ENCODE peak calls at places on chromosomes 2 and 18, in four cellular contexts. O is spleen, J is stomach, G is prostate gland. Z is an unnamed sample.

GRCh38 chr18:12518326-12518725 is 110.6 kb downstream of the PRELID3A start:
- DNase-seq in O (no peak), J (no peak), G (no peak), Z (no peak)

GRCh38 chr2:68807821-68808266 is 63.4 kb downstream of the BMP10 start:
- DNase-seq in J (no peak), O (no peak), G (peak; percentile 88), Z (peak; percentile 30)

GRCh38 chr2:240184198-240184590 is 43.7 kb upstream of the OTOS start:
- DNase-seq in J (no peak), O (peak; percentile 46), G (no peak), Z (peak; percentile 1)

GRCh38 chr2:199163901-199164300 is 293.8 kb downstream of the SATB2 start:
- DNase-seq in J (no peak), G (no peak), O (no peak), Z (no peak)

GRCh38 chr2:184730288-184730687 is 132.0 kb downstream of the ZNF804A start:
- DNase-seq in O (no peak), G (no peak), J (no peak), Z (no peak)

GRCh38 chr2:118902279-118903028 is 39.5 kb upstream of the MARCO start:
- DNase-seq in O (no peak), J (no peak), G (no peak), Z (no peak)

GRCh38 chr18:57806201-57806890 is 3.2 kb upstream of the ATP8B1 start:
- DNase-seq in J (no peak), O (no peak), G (no peak), Z (no peak)

GRCh38 chr2:9984217-9984739 is 32.8 kb downstream of the GRHL1 start:
- DNase-seq in O (no peak), G (no peak), J (no peak), Z (no peak)

GRCh38 chr2:53021285-53021684 is 746.3 kb upstream of the CHAC2 start:
- DNase-seq in J (no peak), O (no peak), G (no peak), Z (no peak)

GRCh38 chr2:61910603-61911002 is 5.1 kb downstream of the COMMD1 start:
- DNase-seq in J (no peak), O (no peak), G (no peak), Z (no peak)

GRCh38 chr2:73931531-73932500 is 5.1 kb downstream of the DGUOK start:
- DNase-seq in O (no peak), J (no peak), G (no peak), Z (no peak)

GRCh38 chr2:240582781-240583180 is 3.8 kb upstream of the CAPN10 start:
- DNase-seq in J (no peak), G (no peak), O (no peak), Z (no peak)

GRCh38 chr2:52810460-52810859 is 957.1 kb upstream of the CHAC2 start:
- DNase-seq in O (no peak), G (no peak), J (no peak), Z (no peak)

GRCh38 chr2:190759749-190760213 is 110.9 kb downstream of the NAB1 start:
- DNase-seq in J (no peak), O (no peak), G (no peak), Z (no peak)

DNA sequence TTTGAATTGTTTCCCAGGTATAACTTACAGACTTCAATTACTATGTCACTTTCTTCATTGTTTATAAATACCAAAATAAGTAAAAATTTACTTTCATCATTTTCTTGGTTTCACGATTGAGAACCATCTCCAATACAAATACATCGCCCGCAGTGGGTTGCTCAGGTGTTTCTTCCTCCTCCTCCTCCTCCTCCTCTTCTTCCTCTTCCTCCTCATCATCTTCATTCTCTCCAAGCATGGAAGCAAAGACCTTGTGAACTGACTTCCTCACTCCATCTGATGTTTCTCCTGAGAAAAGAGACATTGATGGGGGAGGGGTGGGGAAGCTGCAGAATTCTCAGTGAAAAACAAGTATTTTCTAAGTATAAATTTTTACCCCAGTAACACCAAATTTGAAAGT is 6.6 kb downstream of the GTF3C3 start:
- DNase-seq in J (no peak), G (no peak), O (no peak), Z (no peak)
- TF ChIP-seq CTCF in J (no peak), G (no peak), O (no peak), Z (no peak)

DNA sequence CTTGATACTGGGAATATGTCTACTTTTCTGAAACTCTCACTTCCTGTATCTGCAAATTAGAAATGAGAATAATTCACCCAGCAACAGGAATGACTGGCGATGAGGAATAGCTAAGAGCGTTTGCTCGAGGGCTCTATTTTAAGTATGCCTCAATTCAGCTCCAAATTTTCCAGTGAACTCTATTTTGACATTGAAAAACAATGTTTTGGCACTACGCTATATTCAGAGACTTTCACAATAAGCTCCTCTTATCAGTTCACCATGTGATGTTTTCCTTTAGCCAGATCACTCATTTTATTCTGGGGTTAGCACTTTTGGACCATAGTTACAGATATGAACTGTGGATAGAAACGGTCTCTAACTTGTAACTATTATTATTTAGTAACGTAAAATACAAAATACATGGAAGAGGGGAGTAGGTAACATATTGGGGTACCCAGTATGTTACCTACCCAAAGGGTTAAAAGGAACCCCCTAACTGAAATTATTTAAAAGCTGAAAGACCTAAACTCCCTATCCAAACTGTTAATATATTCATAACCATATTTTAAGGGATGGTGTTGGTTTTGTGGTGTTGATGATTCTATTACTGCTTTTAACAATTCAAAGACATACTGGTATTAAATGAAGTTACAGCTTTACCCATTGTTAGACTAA is 28.1 kb downstream of the SLC40A1 start:
- DNase-seq in J (no peak), G (no peak), O (no peak), Z (no peak)
- TF ChIP-seq POLR2A in J (no peak), G (no peak), O (no peak), Z (no peak)

GRCh38 chr2:156959481-156959880 is 298.0 kb upstream of the GALNT5 start:
- DNase-seq in J (no peak), O (peak; percentile 64), G (no peak), Z (no peak)
- H3K27me3 ChIP-seq in J (no peaks in the 10 kb centered on the region), O (no peaks in the 10 kb centered on the region), G (no peaks in the 10 kb centered on the region), Z (no peaks in the 10 kb centered on the region)

DNA sequence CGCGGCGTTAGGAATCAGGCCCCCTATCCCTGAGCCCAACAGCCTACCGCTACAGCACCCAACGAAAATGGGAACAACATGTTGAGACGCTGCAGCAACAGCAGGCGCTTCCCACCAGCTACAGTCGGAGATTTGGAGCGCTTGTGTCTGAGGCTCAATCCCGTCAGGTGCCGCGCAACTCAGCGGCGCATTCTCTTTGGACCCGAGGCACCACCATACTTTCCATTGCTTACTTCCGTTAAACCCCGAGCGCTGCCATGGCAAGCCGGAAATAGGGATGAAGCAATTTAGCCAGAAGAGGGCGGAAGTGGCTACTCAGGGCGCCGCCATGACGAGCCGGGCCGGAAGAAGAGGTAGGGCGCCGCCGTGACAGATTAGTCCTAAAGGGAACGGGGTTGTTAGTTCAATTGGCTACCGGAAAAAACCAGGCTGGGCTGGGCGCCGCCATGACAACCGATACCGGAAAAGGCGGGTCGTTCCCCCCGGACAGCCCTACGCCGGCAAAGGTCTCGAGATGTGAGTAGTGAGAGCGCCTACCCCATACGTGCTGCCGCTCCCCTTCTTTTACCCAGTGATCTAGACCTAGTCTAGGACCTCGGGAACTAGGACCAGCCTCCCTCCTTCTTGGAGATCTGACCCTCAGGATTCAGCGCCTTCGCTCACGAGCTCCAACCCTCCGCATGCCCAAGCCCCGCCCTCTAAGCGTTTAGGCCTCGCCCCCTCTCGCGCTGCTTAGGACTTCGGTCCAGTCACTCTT is at the start of gene CHCHD5:
- DNase-seq in O (peak; percentile 97), J (peak; percentile 95), G (peak; percentile 95), Z (peak; percentile 95)
- TF ChIP-seq CTCF in O (peak; percentile 43), J (no peak), G (peak; percentile 54), Z (peak; percentile 27)

GRCh38 chr2:241678784-241679540 is 7.7 kb downstream of the DTYMK start:
- DNase-seq in J (no peak), O (no peak), G (no peak), Z (no peak)
- TF ChIP-seq POLR2A in J (no peak), O (no peak), G (no peak), Z (no peak)

GRCh38 chr2:26560892-26561291 is 80.3 kb downstream of the CIB4 start:
- DNase-seq in O (peak; percentile 18), G (no peak), J (no peak), Z (no peak)
- H3K27me3 ChIP-seq in O (peaks cover 98% of the 10 kb centered on the region), G (peaks cover 7% of the 10 kb centered on the region), J (peaks cover 90% of the 10 kb centered on the region), Z (peaks cover 71% of the 10 kb centered on the region)

GRCh38 chr2:26460613-26461031 is 17.3 kb downstream of the OTOF start:
- DNase-seq in J (no peak), G (no peak), O (peak; percentile 68), Z (peak; percentile 2)

GRCh38 chr2:26458365-26459042 is 19.4 kb downstream of the OTOF start:
- DNase-seq in J (no peak), O (peak; percentile 39), G (no peak), Z (no peak)

GRCh38 chr2:26462100-26462499 is 15.8 kb downstream of the OTOF start:
- DNase-seq in O (peak; percentile 59), G (no peak), J (no peak), Z (peak; percentile 3)

GRCh38 chr2:26461601-26462023 is 16.3 kb downstream of the OTOF start:
- DNase-seq in O (peak; percentile 55), J (no peak), G (no peak), Z (peak; percentile 4)

DNA sequence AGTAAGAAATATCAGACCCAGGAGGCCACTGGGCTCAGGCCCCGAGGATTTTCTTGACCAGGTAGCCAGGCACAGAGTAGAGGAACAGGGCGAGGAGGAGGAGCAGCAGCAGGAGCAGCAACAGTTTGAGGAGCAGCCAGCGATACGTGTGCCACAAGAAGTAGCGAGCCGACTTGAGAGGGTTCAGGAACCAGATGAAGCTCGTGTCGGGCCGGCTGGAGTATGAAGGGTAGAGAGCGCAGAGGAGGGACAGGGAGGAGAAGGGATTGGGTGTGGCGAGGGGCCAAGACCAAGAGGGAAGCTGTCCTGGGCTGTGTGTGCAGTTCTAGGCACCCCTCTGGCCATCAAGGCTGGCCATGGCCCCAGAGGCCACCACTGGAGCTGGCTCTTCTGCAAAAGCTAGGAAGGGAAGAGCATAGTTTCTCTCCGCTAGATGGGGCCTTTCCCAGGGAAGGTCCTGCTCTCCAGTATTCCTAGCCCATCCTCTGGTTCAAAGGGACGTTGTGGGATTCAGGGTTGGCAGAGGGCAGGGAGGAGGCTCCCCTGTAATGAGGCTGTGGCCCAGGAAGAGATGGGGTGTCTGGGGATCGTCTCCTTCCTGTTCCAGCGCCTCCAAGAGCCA is 17.8 kb downstream of the OTOF start:
- DNase-seq in O (peak; percentile 64), G (no peak), J (no peak), Z (no peak)
- TF ChIP-seq CTCF in O (no peak), G (no peak), J (no peak), Z (no peak)

GRCh38 chr2:154029504-154029903 is 157.8 kb downstream of the GALNT13 start:
- DNase-seq in J (no peak), O (no peak), G (no peak), Z (no peak)
- TF ChIP-seq POLR2A in J (no peak), O (no peak), G (no peak), Z (no peak)

Z was measured in transverse colon.